ENCODE peak calls at places on chromosomes 13 and 19, in ten cellular contexts. X, Z, H, R, P, G, W, E, Q and N are unnamed samples.

GRCh38 chr13:61833228-61833627 is 417.6 kb upstream of the PCDH20 start:
- DNase-seq in R (no peak), E (no peak), G (no peak), X (no peak), W (no peak), P (no peak), Z (no peak), Q (no peak), H (no peak), N (no peak)

GRCh38 chr19:12733369-12733896 is 1.1 kb downstream of the TRIR start:
- DNase-seq in Q (no peak), P (peak; percentile 29), X (no peak), W (no peak), Z (no peak), E (peak; percentile 85), R (no peak), G (peak; percentile 52), H (peak; percentile 36), N (no peak)

GRCh38 chr19:6925801-6926751 is 38.7 kb downstream of the ADGRE1 start:
- DNase-seq in Q (peak; percentile 0), R (no peak), E (peak; percentile 38), Z (no peak), P (no peak), W (no peak), X (no peak), H (no peak), G (no peak), N (no peak)

GRCh38 chr19:50928841-50929240 is 17.6 kb upstream of the KLK4 start:
- DNase-seq in E (no peak), G (no peak), X (no peak), H (no peak), Q (no peak), W (no peak), P (no peak), Z (no peak), R (no peak), N (no peak)

GRCh38 chr13:46593403-46593802 is 40.4 kb downstream of the LRCH1 start:
- DNase-seq in E (no peak), R (no peak), W (no peak), H (no peak), X (no peak), Z (no peak), Q (no peak), G (no peak), P (no peak), N (no peak)

GRCh38 chr13:60590775-60591174 is 193.8 kb downstream of the TDRD3 start:
- DNase-seq in E (peak; percentile 21), X (no peak), P (no peak), Z (no peak), G (no peak), Q (no peak), W (no peak), R (no peak), H (no peak), N (no peak)

GRCh38 chr19:45955905-45956608 is 17.6 kb downstream of the NOVA2 start:
- DNase-seq in G (no peak), H (no peak), P (peak; percentile 99), E (no peak), Q (no peak), Z (no peak), X (no peak), W (no peak), R (no peak), N (peak; percentile 82)

GRCh38 chr19:41407271-41407670 is 9.7 kb downstream of the BCKDHA start:
- DNase-seq in H (no peak), W (no peak), E (no peak), P (peak; percentile 34), G (peak; percentile 48), R (no peak), Q (no peak), X (no peak), Z (no peak), N (no peak)

GRCh38 chr19:46491975-46492682 is 3.5 kb downstream of the PNMA8B start:
- DNase-seq in E (no peak), H (no peak), Q (no peak), X (no peak), P (no peak), R (no peak), W (no peak), G (no peak), Z (no peak), N (no peak)

GRCh38 chr13:33626407-33626806 is 191.5 kb upstream of the RFC3 start:
- DNase-seq in W (no peak), G (no peak), R (no peak), X (no peak), E (no peak), Z (no peak), H (no peak), Q (no peak), P (no peak), N (no peak)

GRCh38 chr13:102170295-102170694 is 231.6 kb downstream of the FGF14 start:
- DNase-seq in G (no peak), P (no peak), X (no peak), E (no peak), H (no peak), Q (no peak), R (no peak), W (no peak), Z (no peak), N (no peak)
- H3K4me3 ChIP-seq in G (no peak overlapping the region), P (no peak overlapping the region), X (no peak overlapping the region), E (no peak overlapping the region), H (no peak overlapping the region), Q (no peak overlapping the region), R (no peak overlapping the region), W (no peak overlapping the region), Z (no peak overlapping the region), N (no peak overlapping the region)

GRCh38 chr19:14061081-14061749 is 661 bp downstream of the PALM3 start:
- DNase-seq in P (no peak), R (no peak), H (peak; percentile 60), Q (no peak), X (no peak), E (peak; percentile 46), Z (no peak), G (no peak), W (peak; percentile 53), N (no peak)
- H3K4me3 ChIP-seq in P (no peak overlapping the region), R (no peak overlapping the region), H (no peak overlapping the region), Q (no peak overlapping the region), X (no peak overlapping the region), E (no peak overlapping the region), Z (no peak overlapping the region), G (no peak overlapping the region), W (peak overlapping the region; percentile 54), N (no peak overlapping the region)

GRCh38 chr13:44651209-44651608 is 75.1 kb upstream of the TSC22D1 start:
- DNase-seq in P (no peak), Q (no peak), W (no peak), E (no peak), R (no peak), G (no peak), Z (no peak), X (no peak), H (no peak), N (no peak)

GRCh38 chr13:44649834-44650233 is 73.7 kb upstream of the TSC22D1 start:
- DNase-seq in R (no peak), X (no peak), G (no peak), H (no peak), P (no peak), E (no peak), Q (no peak), W (no peak), Z (no peak), N (no peak)

GRCh38 chr13:44649118-44649455 is 73.0 kb upstream of the TSC22D1 start:
- DNase-seq in Q (no peak), X (no peak), P (no peak), R (no peak), H (no peak), G (peak; percentile 31), W (no peak), Z (no peak), E (no peak), N (no peak)

GRCh38 chr13:44646044-44646443 is 69.9 kb upstream of the TSC22D1 start:
- DNase-seq in R (no peak), Q (no peak), G (no peak), H (no peak), W (no peak), E (no peak), X (no peak), Z (no peak), P (no peak), N (no peak)

GRCh38 chr13:44648392-44649117 is 72.4 kb upstream of the TSC22D1 start:
- DNase-seq in E (peak; percentile 40), W (no peak), G (no peak), Z (no peak), R (no peak), P (peak; percentile 3), H (peak; percentile 44), Q (no peak), X (no peak), N (no peak)
- H3K4me3 ChIP-seq in E (no peak overlapping the region), W (no peak overlapping the region), G (no peak overlapping the region), Z (no peak overlapping the region), R (no peak overlapping the region), P (no peak overlapping the region), H (no peak overlapping the region), Q (no peak overlapping the region), X (no peak overlapping the region), N (no peak overlapping the region)

DNA sequence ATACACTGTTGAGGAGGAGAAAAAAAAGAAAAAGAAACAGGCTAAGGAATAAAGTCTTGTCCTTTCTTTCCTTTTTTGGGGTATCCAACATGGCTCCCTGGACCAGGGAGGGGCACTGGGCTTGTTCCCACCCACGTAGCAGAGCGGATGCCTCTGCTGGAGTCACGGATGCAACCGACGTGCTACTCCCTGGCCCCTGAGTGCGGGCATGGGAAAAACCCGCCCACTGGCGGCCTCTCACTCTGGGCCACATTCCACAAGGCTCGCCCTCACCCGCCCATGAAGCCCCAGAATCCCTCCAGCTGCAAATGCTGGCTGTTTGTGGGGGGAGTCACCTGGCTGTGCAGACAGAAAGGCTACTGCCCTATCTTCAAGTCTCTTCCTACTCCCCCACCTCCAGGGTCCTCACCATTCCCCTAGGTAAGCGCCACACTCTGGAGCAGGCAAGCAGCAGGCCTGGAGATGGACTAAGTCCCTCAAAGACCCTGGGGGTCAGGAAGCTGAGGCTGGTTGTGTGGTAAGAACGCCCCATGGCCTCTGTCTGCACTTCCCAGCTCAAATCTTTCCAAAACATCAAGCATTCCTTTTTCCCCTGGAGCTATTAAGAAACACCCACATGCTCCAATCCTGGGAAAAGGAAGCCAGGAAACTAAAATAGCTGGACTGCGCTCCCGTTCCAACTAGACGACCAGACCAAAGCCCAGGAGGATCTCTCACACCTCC is 17.8 kb upstream of the EPHX3 start:
- DNase-seq in H (no peak), P (peak; percentile 75), R (no peak), Z (no peak), G (peak; percentile 24), Q (peak; percentile 85), X (peak; percentile 82), W (no peak), E (peak; percentile 97), N (peak; percentile 89)
- H3K4me3 ChIP-seq in H (no peak overlapping the region), P (no peak overlapping the region), R (no peak overlapping the region), Z (no peak overlapping the region), G (no peak overlapping the region), Q (no peak overlapping the region), X (peak overlapping the region; percentile 5), W (no peak overlapping the region), E (peak overlapping the region; percentile 42), N (no peak overlapping the region)